ENCODE peak calls at places on chromosomes 12 and 14, in seven cellular contexts. G, H, T, M, I, R and N are unnamed samples.
A peak's percentile ranks its signal among the peaks of the same experiment; 100 is the strongest.

GRCh38 chr12:25694072-25694471 is 141.0 kb upstream of the LMNTD1 start:
- DNase-seq in M (no peak), T (no peak), I (no peak), H (no peak), G (no peak), R (peak; percentile 6), N (no peak)

GRCh38 chr14:89185919-89186849 is 230.8 kb downstream of the FOXN3 start:
- DNase-seq in M (no peak), H (no peak), R (no peak), T (no peak), G (no peak), I (no peak), N (no peak)

GRCh38 chr12:64273527-64274403 is 51.7 kb upstream of the KICS2 start:
- DNase-seq in R (peak; percentile 6), M (no peak), T (no peak), H (peak; percentile 45), G (no peak), I (no peak), N (peak; percentile 8)

GRCh38 chr14:75303415-75303814 is 24.8 kb downstream of the FOS start:
- DNase-seq in G (no peak), H (peak; percentile 57), M (no peak), R (peak; percentile 66), I (peak; percentile 86), T (no peak), N (peak; percentile 76)

GRCh38 chr12:132560831-132561783 is 49.3 kb downstream of the LRCOL1 start:
- DNase-seq in G (no peak), M (peak; percentile 86), T (peak; percentile 12), R (peak; percentile 62), I (no peak), H (peak; percentile 86), N (peak; percentile 73)

GRCh38 chr14:23558363-23559009 is 2.4 kb downstream of the THTPA start:
- DNase-seq in G (no peak), I (no peak), T (no peak), M (no peak), H (no peak), R (no peak), N (no peak)

GRCh38 chr14:72451081-72451972 is 442.6 kb downstream of the DPF3 start:
- DNase-seq in H (no peak), R (no peak), T (peak; percentile 84), G (no peak), I (no peak), M (peak; percentile 39), N (peak; percentile 17)

GRCh38 chr14:75010472-75010871 is 7.8 kb downstream of the EIF2B2 start:
- DNase-seq in M (no peak), G (no peak), H (peak; percentile 2), I (no peak), T (no peak), R (no peak), N (no peak)

GRCh38 chr14:69643430-69644200 is 32.2 kb downstream of the SUSD6 start:
- DNase-seq in H (no peak), M (no peak), G (peak; percentile 79), R (peak; percentile 89), T (no peak), I (peak; percentile 79), N (peak; percentile 86)

GRCh38 chr12:52988933-52989332 is 17.3 kb upstream of the EIF4B start:
- DNase-seq in M (no peak), T (no peak), H (peak; percentile 23), G (no peak), R (no peak), I (no peak), N (no peak)

GRCh38 chr12:59570134-59570533 is 25.7 kb upstream of the SLC16A7 start:
- DNase-seq in M (no peak), G (no peak), I (no peak), H (no peak), R (no peak), T (no peak), N (no peak)

GRCh38 chr14:89616425-89617141 is 199.6 kb upstream of the FOXN3 start:
- DNase-seq in M (no peak), H (no peak), T (no peak), I (no peak), G (no peak), R (peak; percentile 29), N (no peak)

GRCh38 chr12:30926243-30927209 is at the start of gene TSPAN11:
- DNase-seq in H (no peak), M (peak; percentile 88), T (no peak), R (no peak), I (no peak), G (no peak), N (no peak)

GRCh38 chr12:131138638-131139362 is 185.1 kb downstream of the ADGRD1 start:
- DNase-seq in R (no peak), I (peak; percentile 61), H (no peak), T (no peak), G (no peak), M (peak; percentile 60), N (no peak)

GRCh38 chr14:63901434-63902085 is 48.8 kb downstream of the SYNE2 start:
- DNase-seq in G (no peak), I (no peak), H (peak; percentile 72), M (no peak), R (no peak), T (no peak), N (no peak)

GRCh38 chr14:45610303-45610702 is 357.3 kb upstream of the MIS18BP1 start:
- DNase-seq in M (no peak), G (no peak), R (no peak), T (no peak), H (no peak), I (no peak), N (no peak)

GRCh38 chr12:48454675-48455074 is 17.7 kb upstream of the ANP32D start:
- DNase-seq in M (no peak), G (no peak), T (no peak), I (no peak), H (peak; percentile 12), R (peak; percentile 5), N (no peak)

GRCh38 chr12:20398720-20399119 is 30.4 kb downstream of the PDE3A start:
- DNase-seq in R (no peak), I (no peak), H (peak; percentile 22), T (no peak), G (no peak), M (no peak), N (no peak)

GRCh38 chr14:102028733-102029132 is 58.1 kb downstream of the HSP90AA1 start:
- DNase-seq in R (no peak), M (no peak), H (no peak), G (no peak), I (no peak), T (no peak), N (peak; percentile 57)

GRCh38 chr12:112112423-112113132 is 4.0 kb upstream of the NAA25 start:
- DNase-seq in I (no peak), H (no peak), R (no peak), M (no peak), G (peak; percentile 67), T (no peak), N (no peak)
- H3K27ac ChIP-seq in I (no peak overlapping the region), H (no peak overlapping the region), R (peak overlapping the region; percentile 24), M (peak overlapping the region; percentile 27), G (peak overlapping the region; percentile 50), T (no peak overlapping the region), N (no peak overlapping the region)

DNA sequence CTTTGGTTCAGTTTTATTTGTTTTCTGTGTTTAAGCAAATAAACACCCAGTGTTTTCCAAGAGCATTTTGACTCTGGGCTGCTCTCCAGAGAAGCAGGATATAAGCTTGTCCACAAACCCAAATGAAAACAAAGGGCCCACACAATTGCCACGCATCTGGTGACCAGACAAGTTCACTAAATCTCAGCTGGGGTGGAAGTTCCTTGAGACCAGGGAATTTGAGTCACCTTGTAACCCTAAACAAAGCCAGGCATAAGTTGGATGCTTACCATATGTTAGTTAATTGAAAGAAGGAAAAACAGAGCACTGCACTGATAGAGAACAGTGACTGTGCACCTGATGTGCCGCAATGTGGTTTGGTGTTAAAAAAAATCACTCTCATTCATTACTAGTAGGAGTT is 1.6 kb upstream of the TXNRD1 start:
- DNase-seq in T (no peak), G (no peak), M (no peak), I (no peak), H (no peak), R (no peak), N (no peak)
- TF ChIP-seq POLR2AphosphoS5 in T (no peak), G (no peak), M (no peak), I (no peak), H (no peak), R (no peak), N (no peak)

GRCh38 chr12:645563-646071 is 17.6 kb downstream of the NINJ2 start:
- DNase-seq in H (no peak), T (no peak), I (peak; percentile 87), R (peak; percentile 79), M (no peak), G (no peak), N (no peak)

GRCh38 chr12:644818-645552 is 18.3 kb downstream of the NINJ2 start:
- DNase-seq in M (no peak), R (no peak), G (no peak), I (no peak), H (no peak), T (no peak), N (no peak)

GRCh38 chr12:644293-644639 is 19.0 kb downstream of the NINJ2 start:
- DNase-seq in M (no peak), I (peak; percentile 38), H (no peak), R (no peak), T (no peak), G (no peak), N (no peak)

GRCh38 chr12:643478-644292 is 19.6 kb downstream of the NINJ2 start:
- DNase-seq in T (no peak), M (peak; percentile 40), G (no peak), I (peak; percentile 68), R (no peak), H (peak; percentile 74), N (peak; percentile 42)

GRCh38 chr12:642633-643477 is 20.4 kb downstream of the NINJ2 start:
- DNase-seq in G (no peak), T (no peak), M (peak; percentile 96), H (peak; percentile 89), R (no peak), I (peak; percentile 87), N (peak; percentile 84)
- TF ChIP-seq CTCF in G (peak; percentile 34), T (peak; percentile 34), M (peak; percentile 52), H (no peak), R (no peak), I (no peak), N (peak; percentile 49)

DNA sequence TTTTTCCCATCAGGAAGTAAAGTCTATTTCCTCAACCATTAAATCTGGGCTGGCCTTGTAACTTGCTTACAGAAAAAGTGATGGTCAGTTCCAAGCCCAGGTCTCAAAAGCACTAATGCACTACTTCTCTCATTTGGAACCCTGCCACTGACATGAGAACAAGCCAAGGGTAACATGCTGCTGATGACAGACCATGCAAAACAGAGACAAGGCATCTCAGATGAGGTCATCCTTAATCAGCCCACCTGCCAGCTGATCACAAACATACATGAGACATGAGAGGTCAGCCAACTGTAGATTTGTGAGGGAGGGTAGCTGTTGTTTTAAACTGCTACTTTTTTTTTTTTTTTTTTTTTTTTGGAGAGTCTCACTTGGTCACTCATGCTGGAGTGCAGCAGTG is 16.2 kb downstream of the TWF1 start:
- DNase-seq in T (no peak), I (no peak), M (no peak), H (no peak), R (no peak), G (no peak), N (no peak)
- H3K27ac ChIP-seq in T (no peak overlapping the region), I (no peak overlapping the region), M (no peak overlapping the region), H (no peak overlapping the region), R (no peak overlapping the region), G (no peak overlapping the region), N (no peak overlapping the region)